ENCODE peak calls at places on chromosomes 4 and X, in ten cellular contexts. H, O, D, C, L, K, J, Z, T and X are unnamed samples. For H3K4me1, the result is how much of the 10 kb centered on the place peaks cover.

GRCh38 chrX:100447563-100448397 is 37.7 kb upstream of the PCDH19 start:
- DNase-seq in Z (peak), H (peak), O (peak), J (peak), C (peak), L (no peak), D (peak), T (no peak), K (no peak), X (no peak)

GRCh38 chr4:31194823-31195222 is 474.7 kb downstream of the PCDH7 start:
- DNase-seq in H (no peak), D (no peak), O (no peak), T (no peak), J (no peak), L (no peak), K (no peak), Z (no peak), C (no peak), X (no peak)

GRCh38 chr4:33974270-33974669 is 2270.0 kb downstream of the ARAP2 start:
- DNase-seq in K (no peak), D (no peak), T (no peak), C (peak), O (no peak), Z (no peak), H (no peak), L (no peak), J (no peak), X (no peak)

GRCh38 chr4:6640292-6641163 is at the start of gene MRFAP1:
- DNase-seq in Z (peak), K (peak), L (peak), H (peak), C (peak), O (peak), D (peak), T (peak), J (peak), X (peak)

GRCh38 chr4:24799196-24799543 is 3.8 kb downstream of the SOD3 start:
- DNase-seq in T (no peak), K (no peak), O (no peak), L (no peak), D (no peak), C (no peak), Z (no peak), H (no peak), J (no peak), X (no peak)

GRCh38 chrX:10254746-10255145 is 98.0 kb downstream of the CLCN4 start:
- DNase-seq in O (no peak), K (no peak), H (peak), D (no peak), J (no peak), L (no peak), T (no peak), Z (no peak), C (no peak), X (no peak)

GRCh38 chr4:153267013-153267412 is 62.8 kb downstream of the TRIM2 start:
- DNase-seq in Z (no peak), C (no peak), O (no peak), K (no peak), J (peak), T (no peak), L (no peak), H (no peak), D (no peak), X (no peak)

GRCh38 chr4:336099-336892 is 1.3 kb upstream of the ZNF141 start:
- DNase-seq in T (no peak), Z (peak), D (peak), C (no peak), K (peak), O (no peak), L (no peak), H (peak), J (no peak), X (no peak)

GRCh38 chrX:111259559-111259958 is 10.7 kb downstream of the CAPN6 start:
- DNase-seq in K (no peak), O (no peak), H (no peak), D (no peak), Z (no peak), J (no peak), T (no peak), C (no peak), L (no peak), X (peak)

GRCh38 chrX:47568656-47569295 is 7.8 kb downstream of the ARAF start:
- DNase-seq in L (peak), Z (no peak), O (no peak), D (peak), T (no peak), H (peak), C (no peak), J (no peak), K (no peak), X (no peak)

GRCh38 chr4:26048378-26048882 is 134.4 kb downstream of the SMIM20 start:
- DNase-seq in J (peak), T (no peak), Z (no peak), C (no peak), O (no peak), D (no peak), L (no peak), K (no peak), H (no peak), X (peak)

GRCh38 chr4:8747467-8747841 is 124.2 kb downstream of the HMX1 start:
- DNase-seq in D (peak), L (no peak), T (no peak), H (no peak), K (peak), C (no peak), Z (peak), O (no peak), J (no peak), X (no peak)

GRCh38 chr4:185145572-185145971 is 2.5 kb downstream of the SLC25A4 start:
- DNase-seq in T (no peak), L (no peak), Z (no peak), H (no peak), C (no peak), J (no peak), O (no peak), D (no peak), K (no peak), X (no peak)

GRCh38 chr4:119038465-119038864 is 97.2 kb upstream of the MYOZ2 start:
- DNase-seq in Z (no peak), O (no peak), K (no peak), C (no peak), H (no peak), D (no peak), J (peak), L (no peak), T (no peak), X (no peak)

GRCh38 chr4:119039160-119039559 is 96.5 kb upstream of the MYOZ2 start:
- DNase-seq in H (no peak), D (no peak), O (no peak), J (no peak), K (no peak), L (no peak), T (no peak), C (no peak), Z (no peak), X (no peak)

GRCh38 chr4:119039779-119040178 is 95.9 kb upstream of the MYOZ2 start:
- DNase-seq in D (peak), H (peak), T (no peak), L (no peak), J (no peak), O (no peak), K (no peak), Z (no peak), C (no peak), X (no peak)

GRCh38 chr4:119035941-119036737 is 99.5 kb upstream of the MYOZ2 start:
- DNase-seq in H (no peak), C (no peak), Z (no peak), J (peak), L (no peak), K (no peak), D (no peak), O (no peak), T (no peak), X (no peak)

DNA sequence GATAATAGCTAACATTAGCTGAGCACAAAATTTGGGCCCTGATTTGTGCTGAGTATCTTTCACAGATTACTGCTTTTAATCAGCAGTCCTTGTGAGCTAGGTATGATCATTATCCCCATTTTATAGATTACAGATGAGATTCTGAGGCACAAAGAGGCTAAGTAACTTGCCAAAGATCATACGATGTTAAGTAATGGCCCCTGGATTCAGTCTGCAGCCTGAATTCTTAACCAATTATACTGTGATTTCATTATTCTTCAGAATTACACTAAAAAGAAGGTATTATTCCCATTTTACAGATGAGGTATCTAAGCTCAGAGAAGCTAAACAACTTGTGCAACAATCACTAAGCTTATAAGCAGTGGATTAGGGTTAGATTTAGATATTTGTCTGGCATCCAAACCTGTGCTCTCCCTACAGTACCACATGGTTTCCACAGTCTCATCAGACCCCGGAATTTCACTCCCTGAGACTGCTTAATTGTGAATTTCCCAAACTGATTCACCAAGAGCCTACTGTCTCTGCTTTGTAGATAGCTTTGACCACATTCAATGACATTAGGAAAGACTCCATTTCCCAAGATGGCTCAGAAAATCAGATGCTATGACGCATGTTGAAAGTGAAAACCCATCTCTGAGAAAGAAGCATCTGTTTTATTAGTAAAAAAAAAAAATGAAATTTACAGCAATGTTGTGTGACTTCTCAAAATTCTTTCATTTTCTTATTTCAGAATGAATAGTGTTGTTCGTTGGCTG is 97.7 kb upstream of the MYOZ2 start:
- DNase-seq in T (no peak), C (no peak), L (no peak), H (no peak), D (no peak), Z (no peak), K (no peak), O (no peak), J (no peak), X (no peak)
- H3K4me1 ChIP-seq in T (under half), C (under half), L (under half), H (under half), D (under half), Z (under half), K (under half), O (under half), J (under half), X (under half)

DNA sequence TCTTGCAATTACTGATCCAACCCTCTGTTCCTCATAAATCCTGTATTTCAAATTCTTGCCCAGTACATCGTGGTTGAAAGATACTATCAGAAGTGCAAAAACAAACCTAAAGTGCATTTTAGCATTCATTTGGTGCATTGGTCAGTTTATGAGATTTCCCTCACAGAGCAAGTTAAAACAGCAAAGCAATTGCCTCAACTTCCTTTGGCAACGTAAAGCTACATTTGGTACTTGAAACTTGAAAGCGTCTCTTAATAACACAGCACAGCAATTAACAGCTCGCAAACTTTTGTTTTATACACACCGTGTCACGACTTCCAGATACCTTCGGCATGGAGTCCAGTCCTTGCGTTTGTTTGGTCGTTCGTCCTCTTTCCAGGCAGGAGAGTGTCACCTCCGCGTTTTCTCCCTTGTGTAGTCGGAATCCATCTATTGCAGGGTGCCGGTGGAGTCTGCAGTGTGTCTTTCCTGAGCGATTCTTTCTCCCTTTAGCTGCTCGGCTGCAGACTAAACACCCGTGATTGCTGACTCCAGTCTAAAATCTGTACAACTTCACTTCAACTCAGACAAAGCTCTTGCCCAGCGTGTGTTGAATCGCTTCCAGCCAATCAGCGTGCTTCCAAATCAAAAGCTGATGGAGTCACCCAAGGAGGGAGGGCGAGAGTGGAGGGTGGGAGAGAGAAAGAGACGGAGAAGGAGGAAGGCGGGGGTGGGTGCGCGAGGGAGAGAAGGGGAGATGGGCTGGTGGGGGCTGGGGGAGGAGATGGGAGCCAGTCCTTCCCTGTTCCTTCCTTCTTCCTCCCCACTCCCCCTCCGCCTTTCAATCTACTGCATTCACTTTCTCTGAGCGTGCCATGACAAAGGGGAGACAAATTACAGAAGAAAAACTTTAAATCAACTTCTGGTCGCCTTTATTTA is at the start of gene PCDH18:
- DNase-seq in Z (peak), T (no peak), H (peak), D (peak), K (peak), O (peak), J (peak), L (no peak), C (peak), X (peak)
- H3K27ac ChIP-seq in Z (no peak), T (no peak), H (peak), D (peak), K (peak), O (no peak), J (peak), L (peak), C (peak), X (no peak)

DNA sequence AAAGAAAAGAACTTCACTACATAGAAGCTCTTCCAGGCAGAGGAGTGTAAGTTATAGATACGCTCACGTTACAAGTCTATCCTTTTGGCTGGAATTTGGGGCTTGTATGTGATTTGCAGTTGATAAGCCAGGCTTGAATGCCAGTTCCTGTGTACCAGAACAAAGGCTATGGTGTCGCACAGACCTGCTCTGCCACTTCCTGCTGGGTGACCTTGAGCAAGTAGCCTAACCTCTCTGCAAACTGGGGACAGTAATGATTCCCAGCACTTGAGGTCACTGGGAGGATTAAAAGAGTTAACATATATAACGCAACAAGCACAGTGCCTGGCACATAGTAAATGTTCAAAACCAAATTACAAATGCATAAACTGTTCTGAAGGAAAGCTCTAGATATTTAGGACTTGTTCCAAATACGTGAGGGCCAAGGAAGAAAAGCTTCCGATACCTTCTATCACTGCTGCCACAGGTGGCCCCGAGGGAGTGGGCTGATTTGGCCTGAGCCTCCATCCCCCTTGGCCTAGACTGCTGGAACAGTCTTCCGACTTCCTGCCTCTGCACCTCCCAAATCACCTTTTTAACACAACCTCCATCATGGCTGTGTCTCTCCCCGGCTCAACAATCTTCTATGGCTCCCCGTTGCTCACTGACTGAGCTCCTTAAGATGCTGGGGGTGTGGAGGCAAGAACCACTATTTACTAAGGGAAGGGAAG is 1.3 kb upstream of the SOWAHD start:
- DNase-seq in D (no peak), Z (no peak), C (peak), T (no peak), H (peak), L (no peak), K (no peak), O (no peak), J (no peak), X (no peak)
- H3K4me1 ChIP-seq in D (under half), Z (under half), C (under half), T (under half), H (under half), L (under half), K (under half), O (under half), J (under half), X (under half)

GRCh38 chr4:186554890-186555827 is at the start of gene MTNR1A:
- DNase-seq in K (no peak), J (no peak), L (no peak), O (no peak), Z (no peak), D (peak), C (no peak), H (peak), T (no peak), X (no peak)
- H3K27ac ChIP-seq in K (no peak), J (no peak), L (no peak), O (no peak), Z (no peak), D (no peak), C (no peak), H (no peak), T (no peak), X (no peak)

DNA sequence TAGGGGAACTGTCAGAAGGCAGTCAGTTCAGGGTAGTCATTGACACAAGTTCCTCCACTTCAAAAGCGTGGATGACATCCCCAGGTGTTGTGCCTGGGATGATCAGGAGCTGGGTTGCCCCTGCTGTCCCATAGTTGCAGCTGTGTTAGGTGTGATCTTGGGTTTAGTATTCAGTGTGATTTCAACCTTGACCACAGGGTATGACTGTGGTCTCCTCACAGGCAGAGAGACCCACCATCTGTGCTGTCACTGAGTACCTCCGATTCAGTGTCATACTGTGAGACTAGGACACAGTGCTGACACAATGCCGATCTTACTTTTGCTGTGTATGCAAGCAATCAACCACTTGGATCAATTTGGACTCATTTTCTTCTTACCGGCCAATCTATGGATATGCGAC is 25.2 kb downstream of the FOXR2 start:
- DNase-seq in J (no peak), C (no peak), H (no peak), D (no peak), O (no peak), K (no peak), L (no peak), Z (no peak), T (no peak), X (no peak)
- H3K4me1 ChIP-seq in J (under half), C (under half), H (under half), D (under half), O (under half), K (under half), L (under half), Z (under half), T (under half), X (under half)

DNA sequence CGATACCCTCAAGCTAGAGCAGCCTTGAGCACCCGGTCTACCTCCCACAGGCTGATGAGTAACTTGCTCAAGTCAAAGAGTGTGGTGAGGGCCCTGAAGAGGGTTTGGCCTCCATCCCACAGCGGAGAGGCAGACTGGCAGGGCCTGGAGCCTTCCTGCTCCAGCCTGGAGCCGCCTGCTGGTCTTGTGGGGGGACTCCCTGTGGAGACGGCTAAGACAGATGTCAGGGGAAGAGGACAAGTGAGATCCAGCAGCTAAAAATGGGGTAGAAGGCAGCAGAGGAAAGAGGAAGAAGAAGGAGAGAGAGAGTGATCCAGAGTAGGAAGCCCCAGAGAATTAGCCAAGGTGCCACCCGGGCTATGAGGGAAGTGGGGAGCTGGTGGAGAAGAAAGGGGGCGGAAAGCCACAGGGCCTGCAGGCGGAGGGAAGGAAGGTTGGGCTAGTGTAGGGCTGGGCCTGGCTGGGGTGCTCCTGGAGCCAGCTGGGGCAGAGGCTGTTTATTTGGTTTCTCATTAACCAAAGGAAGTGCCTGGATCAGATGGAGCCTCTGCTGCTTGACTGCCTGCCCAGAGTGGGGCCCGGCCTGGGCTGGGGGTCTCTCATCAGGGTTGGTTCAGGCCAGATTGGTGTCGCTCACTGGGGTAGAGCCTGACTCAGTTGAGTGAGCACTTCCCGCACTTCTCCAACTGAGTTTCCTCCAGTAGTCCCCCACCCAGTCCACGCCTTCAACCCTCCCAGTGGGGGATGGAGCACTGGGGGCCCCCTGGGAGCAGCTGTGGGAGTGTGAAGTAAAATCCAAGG is 14.2 kb downstream of the EFNB1 start:
- DNase-seq in O (no peak), H (no peak), D (no peak), L (no peak), T (no peak), C (no peak), K (peak), J (peak), Z (no peak), X (no peak)
- H3K27ac ChIP-seq in O (no peak), H (no peak), D (no peak), L (no peak), T (no peak), C (no peak), K (peak), J (no peak), Z (no peak), X (peak)

DNA sequence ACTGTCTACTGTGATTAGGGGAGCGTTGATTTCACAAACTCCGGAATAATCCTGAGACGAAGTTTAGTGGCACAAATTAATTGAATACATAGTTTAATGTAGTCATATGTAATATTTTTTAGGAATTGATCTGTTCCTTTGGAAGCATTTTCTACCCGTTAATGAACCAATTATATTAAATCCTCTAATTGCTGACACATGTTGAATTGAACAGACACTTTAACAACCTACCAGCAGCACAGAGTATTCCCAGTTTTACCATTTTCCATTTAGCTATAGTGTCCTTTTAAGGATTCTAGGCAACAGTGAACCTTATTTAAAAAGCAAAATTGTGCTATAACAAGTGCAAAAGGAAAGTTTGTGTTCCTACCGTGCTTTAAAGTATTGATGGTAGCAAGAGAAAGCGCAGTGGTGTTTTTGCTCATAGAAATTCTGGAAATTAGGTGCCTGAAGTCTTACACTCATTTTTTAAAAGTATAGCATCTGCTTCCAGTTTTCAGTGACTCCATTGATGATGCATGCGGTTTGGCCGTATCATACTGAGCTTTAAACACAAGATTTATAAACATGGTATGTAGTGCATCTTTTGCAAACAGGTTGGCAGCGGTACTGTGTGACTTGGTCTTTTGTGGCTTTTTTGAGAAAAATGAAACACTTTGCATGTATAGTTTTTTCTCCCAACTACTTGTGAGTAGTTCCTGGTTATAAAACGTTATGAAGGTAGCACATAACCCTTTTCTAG is 1.8 kb downstream of the DDX3X start:
- DNase-seq in T (no peak), H (no peak), L (no peak), J (peak), D (no peak), O (no peak), Z (no peak), K (no peak), C (no peak), X (no peak)
- H3K4me1 ChIP-seq in T (under half), H (under half), L (under half), J (under half), D (under half), O (under half), Z (under half), K (under half), C (under half), X (under half)

GRCh38 chrX:15373986-15374385 is 10.2 kb downstream of the VEGFD start:
- DNase-seq in J (peak), H (no peak), K (no peak), L (no peak), O (no peak), Z (no peak), C (no peak), T (no peak), D (no peak), X (no peak)
- H3K27ac ChIP-seq in J (peak), H (no peak), K (no peak), L (no peak), O (no peak), Z (no peak), C (no peak), T (no peak), D (no peak), X (no peak)